ENCODE peak calls at places on chromosomes 12 and 14, in six cellular contexts. One of them, this sample, is unnamed.

GRCh38 chr12:113860950-113861349 is 105.2 kb downstream of the RBM19 start:
- DNase-seq in islet precursor cell: peak
- DNase-seq in H1: no peak
- DNase-seq in PC-9: peak
- DNase-seq in HCEC 1CT: peak
- DNase-seq in A549: peak
- DNase-seq in this sample: no peak

GRCh38 chr12:64737539-64737938 is 21.7 kb downstream of the GNS start:
- DNase-seq in H1: no peak
- DNase-seq in islet precursor cell: no peak
- DNase-seq in HCEC 1CT: no peak
- DNase-seq in A549: no peak
- DNase-seq in PC-9: no peak
- DNase-seq in this sample: no peak

GRCh38 chr12:118982308-118982707 is 967 bp downstream of the SRRM4 start:
- DNase-seq in PC-9: no peak
- DNase-seq in H1: no peak
- DNase-seq in HCEC 1CT: no peak
- DNase-seq in A549: no peak
- DNase-seq in islet precursor cell: no peak
- DNase-seq in this sample: no peak

GRCh38 chr12:20120296-20120695 is 248.0 kb upstream of the PDE3A start:
- DNase-seq in H1: no peak
- DNase-seq in islet precursor cell: no peak
- DNase-seq in PC-9: no peak
- DNase-seq in A549: no peak
- DNase-seq in HCEC 1CT: peak
- DNase-seq in this sample: no peak

GRCh38 chr12:130017571-130018449 is 114.0 kb upstream of the TMEM132D start:
- DNase-seq in A549: no peak
- DNase-seq in PC-9: no peak
- DNase-seq in H1: no peak
- DNase-seq in HCEC 1CT: no peak
- DNase-seq in islet precursor cell: no peak
- DNase-seq in this sample: no peak

GRCh38 chr14:55976619-55977018 is 141.6 kb upstream of the PELI2 start:
- DNase-seq in PC-9: peak
- DNase-seq in islet precursor cell: no peak
- DNase-seq in A549: no peak
- DNase-seq in HCEC 1CT: no peak
- DNase-seq in H1: no peak
- DNase-seq in this sample: no peak

GRCh38 chr12:67430708-67431335 is 161.7 kb downstream of the CAND1 start:
- DNase-seq in islet precursor cell: no peak
- DNase-seq in H1: no peak
- DNase-seq in PC-9: no peak
- DNase-seq in A549: no peak
- DNase-seq in HCEC 1CT: no peak
- DNase-seq in this sample: peak

GRCh38 chr12:17928708-17929366 is 161.2 kb downstream of the RERGL start:
- DNase-seq in PC-9: peak
- DNase-seq in islet precursor cell: no peak
- DNase-seq in H1: peak
- DNase-seq in HCEC 1CT: peak
- DNase-seq in A549: peak
- DNase-seq in this sample: no peak

GRCh38 chr14:102055181-102055901 is 31.5 kb downstream of the HSP90AA1 start:
- DNase-seq in A549: no peak
- DNase-seq in islet precursor cell: peak
- DNase-seq in H1: no peak
- DNase-seq in PC-9: peak
- DNase-seq in HCEC 1CT: peak
- DNase-seq in this sample: no peak

GRCh38 chr12:93883436-93884154 is 206.4 kb downstream of the CRADD start:
- DNase-seq in PC-9: no peak
- DNase-seq in A549: no peak
- DNase-seq in islet precursor cell: peak
- DNase-seq in HCEC 1CT: peak
- DNase-seq in H1: no peak
- DNase-seq in this sample: no peak

GRCh38 chr14:100476012-100476822 is 111.0 kb downstream of the BEGAIN start:
- DNase-seq in HCEC 1CT: peak
- DNase-seq in islet precursor cell: peak
- DNase-seq in A549: peak
- DNase-seq in PC-9: peak
- DNase-seq in H1: no peak
- DNase-seq in this sample: no peak

GRCh38 chr12:3214508-3215365 is 137.6 kb downstream of the TSPAN9 start:
- DNase-seq in PC-9: no peak
- DNase-seq in H1: no peak
- DNase-seq in HCEC 1CT: no peak
- DNase-seq in islet precursor cell: no peak
- DNase-seq in A549: no peak
- DNase-seq in this sample: peak

GRCh38 chr12:11652351-11653040 is 3.0 kb downstream of the ETV6 start:
- DNase-seq in PC-9: no peak
- DNase-seq in A549: no peak
- DNase-seq in HCEC 1CT: peak
- DNase-seq in islet precursor cell: peak
- DNase-seq in H1: no peak
- DNase-seq in this sample: no peak

GRCh38 chr12:3381059-3382047 is 109.7 kb upstream of the PRMT8 start:
- DNase-seq in islet precursor cell: no peak
- DNase-seq in HCEC 1CT: no peak
- DNase-seq in PC-9: no peak
- DNase-seq in A549: no peak
- DNase-seq in H1: no peak
- DNase-seq in this sample: no peak

GRCh38 chr14:105165761-105166485 is 2.7 kb downstream of the JAG2 start:
- DNase-seq in islet precursor cell: no peak
- DNase-seq in H1: no peak
- DNase-seq in HCEC 1CT: no peak
- DNase-seq in PC-9: peak
- DNase-seq in A549: no peak
- DNase-seq in this sample: peak

GRCh38 chr12:54998958-54999510 is 14.5 kb upstream of the TESPA1 start:
- DNase-seq in HCEC 1CT: no peak
- DNase-seq in islet precursor cell: no peak
- DNase-seq in A549: no peak
- DNase-seq in PC-9: no peak
- DNase-seq in H1: no peak
- DNase-seq in this sample: no peak

GRCh38 chr14:58607571-58608317 is 30.0 kb upstream of the DACT1 start:
- DNase-seq in A549: no peak
- DNase-seq in PC-9: no peak
- DNase-seq in HCEC 1CT: peak
- DNase-seq in islet precursor cell: peak
- DNase-seq in H1: no peak
- DNase-seq in this sample: no peak

GRCh38 chr12:40992674-40993073 is 195.4 kb upstream of the PDZRN4 start:
- DNase-seq in H1: no peak
- DNase-seq in A549: no peak
- DNase-seq in PC-9: no peak
- DNase-seq in HCEC 1CT: no peak
- DNase-seq in islet precursor cell: no peak
- DNase-seq in this sample: no peak

GRCh38 chr14:99790201-99790977 is 2.8 kb upstream of the EML1 start:
- DNase-seq in H1: no peak
- DNase-seq in HCEC 1CT: no peak
- DNase-seq in islet precursor cell: no peak
- DNase-seq in PC-9: no peak
- DNase-seq in A549: no peak
- DNase-seq in this sample: no peak

GRCh38 chr12:64532734-64533351 is 77.5 kb upstream of the RASSF3 start:
- DNase-seq in islet precursor cell: peak
- DNase-seq in H1: no peak
- DNase-seq in A549: no peak
- DNase-seq in HCEC 1CT: no peak
- DNase-seq in PC-9: no peak
- DNase-seq in this sample: no peak

GRCh38 chr14:35215110-35215872 is 76.9 kb upstream of the PSMA6 start:
- DNase-seq in H1: no peak
- DNase-seq in PC-9: no peak
- DNase-seq in HCEC 1CT: peak
- DNase-seq in A549: peak
- DNase-seq in islet precursor cell: no peak
- DNase-seq in this sample: no peak